ENCODE peak calls at places on chromosomes 6 and 20, in eight cellular contexts. K, D, B, C, V, Q, I and R are unnamed samples.

GRCh38 chr6:109345986-109346385 is 36.3 kb downstream of the CD164 start:
- DNase-seq in K (no peak), D (no peak), B (no peak), C (no peak), V (no peak), Q (no peak), I (no peak), R (no peak)

GRCh38 chr6:42030585-42031506 is 19.5 kb upstream of the TAF8 start:
- DNase-seq in K (peak), D (no peak), B (no peak), C (peak), V (no peak), Q (no peak), I (no peak), R (no peak)

GRCh38 chr6:90284745-90285481 is 11.7 kb downstream of the BACH2 start:
- DNase-seq in K (no peak), D (no peak), B (no peak), C (peak), V (no peak), Q (peak), I (no peak), R (peak)

GRCh38 chr20:50286174-50286511 is 95.5 kb downstream of the CEBPB start:
- DNase-seq in K (no peak), D (no peak), B (no peak), C (no peak), V (no peak), Q (no peak), I (no peak), R (no peak)

GRCh38 chr6:137729866-137730629 is 137.0 kb upstream of the TNFAIP3 start:
- DNase-seq in K (no peak), D (no peak), B (no peak), C (no peak), V (no peak), Q (peak), I (no peak), R (peak)

GRCh38 chr6:73394577-73395354 is at the start of gene DDX43:
- DNase-seq in K (no peak), D (no peak), B (peak), C (peak), V (peak), Q (no peak), I (peak), R (peak)

GRCh38 chr6:35327349-35328027 is 14.9 kb upstream of the PPARD start:
- DNase-seq in K (peak), D (peak), B (no peak), C (peak), V (no peak), Q (peak), I (no peak), R (peak)

GRCh38 chr6:137547186-137547585 is 53.0 kb upstream of the OLIG3 start:
- DNase-seq in K (no peak), D (no peak), B (no peak), C (no peak), V (no peak), Q (no peak), I (no peak), R (no peak)

GRCh38 chr6:46437671-46438221 is 53.5 kb downstream of the RCAN2 start:
- DNase-seq in K (no peak), D (no peak), B (no peak), C (peak), V (no peak), Q (no peak), I (peak), R (peak)

GRCh38 chr6:130296854-130297253 is 69.0 kb upstream of the TMEM200A start:
- DNase-seq in K (no peak), D (no peak), B (no peak), C (no peak), V (no peak), Q (no peak), I (no peak), R (no peak)
- TF ChIP-seq CTCF in K (peak), D (no peak), B (no peak), C (no peak), V (no peak), Q (no peak), I (no peak), R (no peak)

GRCh38 chr20:9166153-9166780 is 97.4 kb downstream of the PLCB4 start:
- DNase-seq in K (no peak), D (peak), B (no peak), C (no peak), V (no peak), Q (no peak), I (no peak), R (no peak)
- H3K4me3 ChIP-seq in K (no peak), D (peak), B (no peak), C (no peak), V (no peak), Q (no peak), I (no peak), R (no peak)

GRCh38 chr20:47050996-47051395 is 156.4 kb downstream of the EYA2 start:
- DNase-seq in K (no peak), D (no peak), B (no peak), C (no peak), V (no peak), Q (no peak), I (no peak), R (no peak)
- TF ChIP-seq CTCF in K (no peak), D (no peak), B (no peak), C (no peak), V (no peak), Q (no peak), I (no peak), R (no peak)

GRCh38 chr6:166939894-166940293 is 16.5 kb downstream of the RNASET2 start:
- DNase-seq in K (no peak), D (no peak), B (no peak), C (no peak), V (no peak), Q (no peak), I (no peak), R (no peak)
- H3K4me3 ChIP-seq in K (no peak), D (no peak), B (no peak), C (no peak), V (no peak), Q (no peak), I (no peak), R (no peak)

GRCh38 chr6:5271926-5272325 is 10.6 kb downstream of the FARS2 start:
- DNase-seq in K (no peak), D (no peak), B (no peak), C (no peak), V (no peak), Q (no peak), I (no peak), R (no peak)

GRCh38 chr6:5274231-5274630 is 12.9 kb downstream of the FARS2 start:
- DNase-seq in K (no peak), D (no peak), B (no peak), C (no peak), V (no peak), Q (no peak), I (no peak), R (no peak)

GRCh38 chr6:5275497-5275896 is 14.2 kb downstream of the FARS2 start:
- DNase-seq in K (no peak), D (no peak), B (no peak), C (no peak), V (no peak), Q (no peak), I (no peak), R (no peak)

GRCh38 chr6:5266423-5266822 is 5.1 kb downstream of the FARS2 start:
- DNase-seq in K (no peak), D (no peak), B (no peak), C (no peak), V (no peak), Q (no peak), I (no peak), R (no peak)

GRCh38 chr6:5270093-5270680 is 8.9 kb downstream of the FARS2 start:
- DNase-seq in K (no peak), D (no peak), B (no peak), C (no peak), V (no peak), Q (no peak), I (no peak), R (no peak)
- TF ChIP-seq CTCF in K (no peak), D (no peak), B (no peak), C (no peak), V (no peak), Q (no peak), I (no peak), R (no peak)

GRCh38 chr6:11044712-11045167 is 635 bp upstream of the ELOVL2 start:
- DNase-seq in K (no peak), D (no peak), B (no peak), C (no peak), V (no peak), Q (no peak), I (no peak), R (no peak)

GRCh38 chr6:11043552-11043960 is 549 bp downstream of the ELOVL2 start:
- DNase-seq in K (no peak), D (peak), B (no peak), C (no peak), V (no peak), Q (no peak), I (no peak), R (no peak)

GRCh38 chr6:11042025-11042749 is 1.9 kb downstream of the ELOVL2 start:
- DNase-seq in K (no peak), D (no peak), B (no peak), C (no peak), V (no peak), Q (no peak), I (no peak), R (no peak)

GRCh38 chr6:11043961-11044711 is at the start of gene ELOVL2:
- DNase-seq in K (no peak), D (peak), B (no peak), C (peak), V (no peak), Q (peak), I (no peak), R (peak)

DNA sequence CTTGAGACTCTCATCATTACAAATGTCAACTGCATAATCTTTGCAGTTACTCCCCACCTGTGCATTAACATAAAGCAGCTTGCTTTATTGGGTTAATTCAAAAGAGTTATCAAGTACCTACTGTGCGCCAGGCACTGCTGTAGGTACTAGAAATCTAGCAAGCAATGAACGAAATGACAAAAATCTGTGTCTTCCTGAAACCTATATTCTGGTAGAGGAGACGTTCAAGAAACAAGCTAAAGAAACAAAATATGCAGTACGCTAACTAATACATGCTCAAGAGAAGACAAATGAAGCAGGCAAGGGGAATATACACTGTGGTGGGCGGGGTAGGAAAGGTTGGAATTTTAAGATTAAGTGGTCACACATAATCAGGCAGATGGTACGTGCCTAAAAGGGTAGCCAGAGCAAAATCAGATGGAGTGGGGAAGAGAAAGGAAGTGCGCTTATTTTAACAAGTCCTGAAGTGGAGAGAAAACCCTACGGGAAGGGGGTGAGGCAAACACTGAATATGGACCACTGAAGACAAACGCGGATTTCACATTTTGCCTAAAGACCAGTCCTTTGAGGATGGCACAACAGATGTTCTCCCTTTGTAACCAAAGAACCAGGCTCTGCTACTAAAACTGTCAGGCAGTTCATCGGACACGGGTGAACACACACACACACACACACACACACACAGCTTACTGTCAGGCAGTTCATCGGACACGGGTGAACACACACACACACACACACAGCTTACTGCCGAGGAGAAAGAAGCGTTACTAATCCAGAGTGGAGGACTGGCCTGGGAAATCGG is 1.2 kb downstream of the ELOVL2 start:
- DNase-seq in K (no peak), D (no peak), B (no peak), C (peak), V (no peak), Q (peak), I (no peak), R (no peak)
- H3K4me3 ChIP-seq in K (no peak), D (peak), B (peak), C (peak), V (no peak), Q (peak), I (no peak), R (peak)

DNA sequence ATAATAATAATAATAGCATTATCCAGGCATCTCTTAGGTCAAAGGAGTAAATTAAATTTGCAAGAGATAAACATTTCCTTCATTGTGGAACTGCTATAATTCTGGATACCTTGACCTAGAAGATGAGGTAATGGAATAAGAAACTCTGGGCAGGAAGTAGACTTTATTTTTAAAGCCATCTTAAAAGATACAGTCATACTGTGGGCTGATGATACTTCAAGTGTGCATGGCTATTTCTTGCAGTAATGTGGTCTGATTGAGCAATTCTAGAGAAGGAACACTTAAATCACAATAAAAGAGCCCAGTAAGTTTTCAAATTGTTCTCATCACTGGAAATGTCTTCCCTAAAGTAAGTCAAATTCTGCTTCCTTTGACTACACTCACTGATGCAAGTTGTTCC is 62.4 kb upstream of the TMEM244 start:
- DNase-seq in K (no peak), D (no peak), B (no peak), C (peak), V (no peak), Q (peak), I (peak), R (peak)
- TF ChIP-seq CTCF in K (no peak), D (no peak), B (no peak), C (no peak), V (no peak), Q (no peak), I (no peak), R (no peak)